ENCODE peak calls at places on chromosomes 13 and 19, in seven cellular contexts. O is GM23338, V is keratinocyte, D is hepatocyte, Q is astrocyte, E is fibroblast of lung, H is neural progenitor cell. T is an unnamed sample.

GRCh38 chr13:41061914-41062837 is 867 bp downstream of the WBP4 start:
- DNase-seq in O (peak; percentile 76), V (no peak), D (peak; percentile 86), Q (peak; percentile 60), E (peak; percentile 69), H (no peak), T (peak; percentile 87)

GRCh38 chr19:45716314-45717130 is 14.2 kb downstream of the FBXO46 start:
- DNase-seq in O (peak; percentile 61), V (no peak), D (peak; percentile 60), Q (no peak), E (no peak), H (peak; percentile 40), T (peak; percentile 61)

GRCh38 chr19:50444059-50444458 is 11.4 kb downstream of the MYBPC2 start:
- DNase-seq in O (no peak), V (no peak), D (no peak), Q (no peak), E (no peak), H (no peak), T (no peak)

GRCh38 chr19:14368011-14368513 is 13.2 kb upstream of the ADGRE5 start:
- DNase-seq in O (no peak), V (no peak), D (no peak), Q (no peak), E (no peak), H (no peak), T (no peak)

GRCh38 chr13:110907951-110908898 is 6.6 kb downstream of the ANKRD10 start:
- DNase-seq in O (peak; percentile 90), V (peak; percentile 88), D (peak; percentile 59), Q (peak; percentile 82), E (peak; percentile 88), H (no peak), T (peak; percentile 53)

GRCh38 chr13:76832258-76832988 is 53.8 kb downstream of the KCTD12 start:
- DNase-seq in O (no peak), V (no peak), D (peak; percentile 28), Q (no peak), E (no peak), H (no peak), T (no peak)

GRCh38 chr13:110991991-110992508 is 77.2 kb upstream of the ANKRD10 start:
- DNase-seq in O (no peak), V (no peak), D (no peak), Q (no peak), E (no peak), H (no peak), T (no peak)

GRCh38 chr19:54518844-54519243 is 16.2 kb downstream of the LAIR2 start:
- DNase-seq in O (no peak), V (no peak), D (no peak), Q (no peak), E (no peak), H (no peak), T (no peak)

GRCh38 chr19:49593233-49594113 is 2.5 kb downstream of the PRR12 start:
- DNase-seq in O (peak; percentile 99), V (no peak), D (peak; percentile 95), Q (peak; percentile 81), E (peak; percentile 88), H (peak; percentile 97), T (peak; percentile 96)

GRCh38 chr19:35069706-35070105 is 28.2 kb downstream of the HPN start:
- DNase-seq in O (no peak), V (no peak), D (no peak), Q (no peak), E (no peak), H (no peak), T (no peak)

GRCh38 chr19:3619631-3620012 is 7.0 kb downstream of the CACTIN start:
- DNase-seq in O (no peak), V (no peak), D (no peak), Q (no peak), E (no peak), H (no peak), T (no peak)

GRCh38 chr13:46211521-46212351 is at the start of gene LRRC63:
- DNase-seq in O (peak; percentile 81), V (no peak), D (peak; percentile 89), Q (peak; percentile 31), E (peak; percentile 48), H (peak; percentile 87), T (peak; percentile 70)

GRCh38 chr13:31044658-31045620 is 112.5 kb downstream of the TEX26 start:
- DNase-seq in O (no peak), V (peak; percentile 74), D (no peak), Q (no peak), E (no peak), H (no peak), T (no peak)

GRCh38 chr13:79340490-79340889 is 65.6 kb downstream of the RBM26 start:
- DNase-seq in O (no peak), V (no peak), D (no peak), Q (no peak), E (no peak), H (no peak), T (no peak)

GRCh38 chr13:99984463-99985242 is 3.1 kb downstream of the ZIC2 start:
- DNase-seq in O (peak; percentile 74), V (no peak), D (peak; percentile 14), Q (no peak), E (no peak), H (peak; percentile 65), T (no peak)
- TF ChIP-seq EZH2 in O (peak; percentile 24), V (peak; percentile 99), D (peak; percentile 100), Q (peak; percentile 97), E (peak; percentile 100), H (no peak), T (peak; percentile 99)

GRCh38 chr19:1325568-1326294 is 40.1 kb downstream of the EFNA2 start:
- DNase-seq in O (no peak), V (no peak), D (no peak), Q (no peak), E (no peak), H (no peak), T (no peak)
- TF ChIP-seq EZH2 in O (no peak), V (no peak), D (no peak), Q (no peak), E (no peak), H (no peak), T (no peak)

GRCh38 chr19:41922220-41922576 is 6.1 kb downstream of the ERFL start:
- DNase-seq in O (no peak), V (no peak), D (no peak), Q (no peak), E (no peak), H (no peak), T (no peak)
- TF ChIP-seq EZH2 in O (peak; percentile 91), V (no peak), D (no peak), Q (no peak), E (peak; percentile 80), H (peak; percentile 27), T (peak; percentile 71)

DNA sequence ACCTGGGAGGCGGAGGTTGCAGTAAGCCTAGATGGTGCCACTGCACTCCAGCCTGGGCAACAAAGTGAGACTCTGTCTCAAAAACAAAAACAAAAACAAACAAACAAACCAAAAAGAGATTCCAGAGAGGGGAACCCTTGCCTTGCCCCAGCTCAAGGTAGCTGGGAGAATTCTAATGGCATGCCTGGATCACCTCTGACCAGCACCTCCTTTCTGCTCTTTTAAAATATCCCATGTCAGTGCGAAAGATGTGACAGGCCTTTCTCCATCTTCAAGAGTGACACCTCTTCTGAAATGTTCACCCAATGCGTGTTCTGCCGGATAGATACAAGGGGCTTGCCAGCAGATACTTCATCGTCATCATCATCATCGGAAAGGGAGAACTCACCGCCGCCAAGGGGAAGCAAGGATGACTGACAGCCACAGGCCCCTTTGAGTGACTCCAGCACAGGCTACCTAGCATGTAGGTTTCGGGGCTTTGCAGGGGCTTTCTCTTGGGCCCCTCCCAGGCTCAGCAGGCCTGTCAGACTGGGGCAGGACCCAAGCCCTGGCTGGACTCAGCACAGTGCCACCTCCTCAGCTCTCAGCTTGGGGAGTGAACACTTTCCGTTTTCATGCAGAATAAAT is 18.9 kb upstream of the LRP3 start:
- DNase-seq in O (no peak), V (no peak), D (no peak), Q (no peak), E (no peak), H (no peak), T (no peak)
- TF ChIP-seq EZH2 in O (no peak), V (no peak), D (no peak), Q (no peak), E (no peak), H (no peak), T (no peak)

T was measured in GM23248.